ENCODE peak calls at places on chromosomes 5 and 9, in eight cellular contexts. L, I, H, D, V, C, S and Q are unnamed samples.

GRCh38 chr5:86909461-86909881 is 291.7 kb downstream of the COX7C start:
- DNase-seq in L (no peak), I (no peak), H (no peak), D (no peak), V (no peak), C (no peak), S (no peak), Q (no peak)

GRCh38 chr9:137960496-137960895 is 82.9 kb downstream of the CACNA1B start:
- DNase-seq in L (no peak), I (no peak), H (no peak), D (no peak), V (no peak), C (no peak), S (no peak), Q (no peak)

GRCh38 chr5:105907016-105907415 is 1763.7 kb downstream of the EFNA5 start:
- DNase-seq in L (no peak), I (no peak), H (no peak), D (no peak), V (no peak), C (no peak), S (no peak), Q (no peak)

GRCh38 chr5:169647566-169647965 is 10.5 kb downstream of the DOCK2 start:
- DNase-seq in L (no peak), I (no peak), H (peak; percentile 23), D (no peak), V (no peak), C (no peak), S (no peak), Q (no peak)

GRCh38 chr5:160159991-160160826 is 41.0 kb upstream of the PWWP2A start:
- DNase-seq in L (no peak), I (no peak), H (no peak), D (no peak), V (no peak), C (no peak), S (no peak), Q (no peak)

GRCh38 chr5:67214713-67215591 is 18.4 kb upstream of the CD180 start:
- DNase-seq in L (no peak), I (no peak), H (peak; percentile 70), D (no peak), V (no peak), C (peak; percentile 46), S (no peak), Q (no peak)

GRCh38 chr5:146248536-146248935 is 45.1 kb downstream of the RBM27 start:
- DNase-seq in L (no peak), I (no peak), H (no peak), D (no peak), V (no peak), C (no peak), S (no peak), Q (no peak)

GRCh38 chr5:141734501-141735231 is 52.6 kb upstream of the ARAP3 start:
- DNase-seq in L (no peak), I (peak; percentile 27), H (peak; percentile 30), D (peak; percentile 69), V (no peak), C (no peak), S (no peak), Q (peak; percentile 49)

GRCh38 chr9:96782241-96782640 is 4.4 kb upstream of the ZNF510 start:
- DNase-seq in L (no peak), I (no peak), H (no peak), D (no peak), V (no peak), C (no peak), S (no peak), Q (no peak)

GRCh38 chr5:129459485-129460120 is 495 bp upstream of the ADAMTS19 start:
- DNase-seq in L (no peak), I (no peak), H (peak; percentile 12), D (no peak), V (no peak), C (no peak), S (peak; percentile 68), Q (peak; percentile 6)

GRCh38 chr5:79727722-79728355 is 38.2 kb downstream of the CMYA5 start:
- DNase-seq in L (no peak), I (no peak), H (no peak), D (no peak), V (no peak), C (no peak), S (no peak), Q (no peak)

GRCh38 chr5:79729686-79730085 is 40.0 kb downstream of the CMYA5 start:
- DNase-seq in L (no peak), I (no peak), H (no peak), D (no peak), V (no peak), C (no peak), S (no peak), Q (no peak)

DNA sequence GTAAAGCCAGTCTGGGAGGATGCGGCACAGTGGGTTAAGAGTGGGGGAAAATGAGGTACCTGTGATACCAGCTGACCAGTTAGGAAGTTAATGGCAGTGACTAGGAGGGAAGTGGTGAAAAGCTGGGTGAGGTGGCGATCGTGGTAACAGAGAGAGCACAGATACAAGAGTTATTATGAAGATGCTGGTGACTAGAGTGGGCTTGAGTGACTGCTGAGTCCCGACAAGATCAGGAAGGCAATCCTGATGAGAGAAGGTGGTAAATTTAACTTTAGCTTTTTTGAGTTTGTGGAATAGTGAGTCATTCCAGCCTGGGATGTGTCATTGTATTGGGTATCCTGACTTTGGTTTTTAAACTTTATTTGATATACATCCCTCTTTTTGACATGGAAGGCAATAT is 38.8 kb downstream of the CMYA5 start:
- DNase-seq in L (no peak), I (no peak), H (no peak), D (no peak), V (no peak), C (no peak), S (no peak), Q (no peak)
- TF ChIP-seq POLR2A in L (no peak), I (no peak), H (no peak), D (no peak), V (no peak), C (no peak), S (no peak), Q (no peak)

DNA sequence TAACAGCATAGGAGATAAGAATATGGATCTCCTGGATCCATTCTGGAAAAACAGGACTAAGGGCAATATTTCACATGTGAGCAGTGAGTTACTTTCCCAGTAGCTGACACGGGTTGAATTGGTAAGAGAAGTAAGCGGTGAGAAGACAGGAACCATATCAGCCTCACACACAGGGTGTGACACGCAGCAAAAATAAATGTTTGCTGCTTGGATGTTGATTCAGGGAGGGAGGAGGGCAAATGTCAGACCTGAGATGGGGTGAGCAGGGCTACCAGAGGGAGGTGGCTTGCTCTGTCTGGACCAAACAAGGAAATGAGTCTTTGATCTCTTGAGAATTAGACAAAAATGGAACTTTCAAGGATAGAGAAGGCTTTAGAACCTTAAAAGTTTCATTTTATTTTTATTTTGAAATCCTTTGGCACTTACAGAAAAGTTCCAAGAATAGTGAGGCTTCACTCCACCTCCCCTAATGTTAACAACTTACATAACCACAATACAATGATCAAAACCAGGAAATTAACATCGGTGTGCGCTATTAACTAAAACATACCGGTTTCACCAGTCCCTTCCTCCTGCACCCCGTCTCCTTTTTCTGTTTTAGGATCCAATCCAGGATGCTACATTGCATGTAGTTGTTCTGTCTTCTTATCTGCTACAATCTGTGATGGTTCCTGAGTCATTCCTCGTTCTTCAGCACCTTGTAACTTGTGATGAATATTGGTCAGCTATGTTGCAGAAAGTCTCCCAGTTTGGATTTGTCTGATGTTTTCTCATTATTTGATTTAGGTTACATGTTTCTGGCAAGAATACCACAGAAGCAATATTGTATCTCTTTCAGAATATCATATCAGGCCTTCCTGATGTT is 20.5 kb upstream of the ARHGEF28 start:
- DNase-seq in L (no peak), I (no peak), H (peak; percentile 28), D (no peak), V (no peak), C (no peak), S (no peak), Q (no peak)
- TF ChIP-seq POLR2A in L (no peak), I (no peak), H (no peak), D (no peak), V (no peak), C (no peak), S (no peak), Q (no peak)

DNA sequence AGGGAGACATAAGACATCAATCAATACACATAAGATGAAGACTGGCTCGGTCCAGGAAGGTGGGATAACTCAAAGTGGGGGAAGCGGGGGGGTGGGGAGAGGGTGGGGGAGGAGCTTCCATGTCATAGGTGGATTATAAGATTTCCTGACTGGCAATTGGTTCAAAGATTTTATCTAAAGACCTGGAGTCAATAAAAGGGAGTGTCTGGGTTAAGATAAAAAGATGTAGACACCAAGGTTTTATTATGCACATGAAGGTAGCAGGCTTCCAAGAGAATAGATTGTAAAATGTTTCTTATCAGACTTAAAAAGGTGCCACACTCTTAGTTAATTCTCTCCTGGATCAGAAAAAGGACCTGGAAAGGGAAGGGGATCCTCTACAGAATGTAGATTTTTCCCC is 25.6 kb upstream of the OTULINL start:
- DNase-seq in L (no peak), I (no peak), H (no peak), D (no peak), V (no peak), C (no peak), S (no peak), Q (no peak)
- TF ChIP-seq POLR2A in L (no peak), I (no peak), H (no peak), D (no peak), V (no peak), C (no peak), S (no peak), Q (no peak)

GRCh38 chr9:106860731-106861584 is 2.0 kb upstream of the ZNF462 start:
- DNase-seq in L (peak; percentile 19), I (no peak), H (peak; percentile 46), D (peak; percentile 62), V (no peak), C (peak; percentile 75), S (no peak), Q (no peak)

GRCh38 chr9:106862115-106862945 is 636 bp upstream of the ZNF462 start:
- DNase-seq in L (peak; percentile 26), I (no peak), H (peak; percentile 52), D (peak; percentile 53), V (no peak), C (peak; percentile 73), S (no peak), Q (no peak)

GRCh38 chr9:106864533-106865143 is 1.7 kb downstream of the ZNF462 start:
- DNase-seq in L (peak; percentile 19), I (no peak), H (no peak), D (peak; percentile 34), V (no peak), C (peak; percentile 70), S (no peak), Q (no peak)

GRCh38 chr9:106861585-106862114 is 1.3 kb upstream of the ZNF462 start:
- DNase-seq in L (no peak), I (no peak), H (no peak), D (no peak), V (no peak), C (no peak), S (no peak), Q (no peak)

DNA sequence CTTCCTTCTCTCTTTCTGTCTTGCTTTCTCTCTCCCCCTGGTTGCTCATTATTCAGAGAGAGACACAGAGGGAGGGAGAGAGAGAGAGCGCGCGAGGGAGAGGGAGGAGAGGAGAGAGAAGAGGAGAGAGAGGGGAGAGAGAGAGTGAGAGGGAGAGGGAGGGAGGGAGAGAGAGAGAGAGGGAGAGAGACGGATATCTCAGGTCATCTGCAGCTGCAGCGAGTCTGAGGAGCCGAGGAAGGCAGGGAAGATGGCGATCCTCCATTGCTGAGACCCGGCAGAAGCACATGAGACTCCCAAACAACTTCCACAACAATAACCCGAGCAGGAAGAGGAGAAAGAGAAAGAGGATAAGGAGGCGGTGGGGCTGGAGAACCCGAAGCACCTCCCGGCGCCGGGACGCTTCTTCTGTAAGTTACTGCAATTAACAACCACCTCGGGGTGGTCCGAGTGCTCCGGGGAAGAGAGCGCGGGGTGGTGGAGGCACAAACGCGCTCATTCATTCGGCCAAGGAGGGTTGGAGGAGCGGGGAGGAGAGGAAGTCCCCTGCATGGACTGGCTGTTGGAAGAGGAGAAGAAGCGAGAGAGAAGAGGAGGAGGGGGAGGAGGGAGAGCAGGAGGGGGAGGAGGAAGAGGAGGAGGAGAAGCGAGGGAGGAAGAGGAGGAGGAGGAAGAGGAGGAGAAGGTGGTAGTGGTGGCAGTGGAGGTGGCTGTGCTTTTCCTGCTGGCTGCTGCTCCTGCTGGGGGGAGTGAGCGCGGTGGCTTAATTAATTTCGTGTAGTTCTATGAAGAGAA is at the start of gene ZNF462:
- DNase-seq in L (peak; percentile 55), I (no peak), H (peak; percentile 47), D (peak; percentile 60), V (no peak), C (peak; percentile 81), S (no peak), Q (no peak)
- TF ChIP-seq POLR2A in L (peak; percentile 21), I (no peak), H (peak; percentile 40), D (peak; percentile 93), V (no peak), C (no peak), S (no peak), Q (no peak)